ENCODE peak calls at places on chromosomes 12 and 14, in nine cellular contexts. I is heart right ventricle, C is left lung, O is SHP77, Y is GOT3, K is kidney tubule cell, Q is sciatic nerve, F is T-helper 2 cell, L is tibial nerve. N is an unnamed sample.

GRCh38 chr12:93714382-93714781 is 37.2 kb downstream of the CRADD start:
- DNase-seq in L (no peak), O (no peak), I (no peak), Y (no peak), C (no peak), Q (no peak), K (peak), F (no peak), N (no peak)

GRCh38 chr12:68792952-68793351 is 15.0 kb upstream of the MDM2 start:
- DNase-seq in F (no peak), I (no peak), L (no peak), O (no peak), Y (no peak), K (no peak), Q (no peak), C (no peak), N (no peak)

GRCh38 chr14:89504602-89505320 is 87.7 kb upstream of the FOXN3 start:
- DNase-seq in I (no peak), K (peak), C (no peak), O (no peak), Y (no peak), Q (no peak), F (no peak), L (no peak), N (peak)

GRCh38 chr14:50775357-50775756 is 55.6 kb downstream of the NIN start:
- DNase-seq in C (no peak), Q (no peak), K (peak), O (no peak), I (no peak), Y (no peak), L (no peak), F (no peak), N (no peak)

GRCh38 chr12:119850330-119850729 is 26.8 kb downstream of the CIT start:
- DNase-seq in K (no peak), O (no peak), C (no peak), F (no peak), Q (no peak), I (no peak), L (no peak), Y (no peak), N (no peak)

GRCh38 chr14:64806202-64806861 is 73.4 kb downstream of the SPTB start:
- DNase-seq in O (peak), I (no peak), Y (no peak), F (no peak), Q (no peak), L (no peak), C (no peak), K (peak), N (peak)

GRCh38 chr12:9702239-9702638 is 30.7 kb downstream of the CLECL1 start:
- DNase-seq in I (no peak), C (no peak), Q (no peak), F (peak), O (no peak), L (no peak), Y (no peak), K (no peak), N (no peak)

GRCh38 chr14:103198429-103199140 is 75.3 kb downstream of the TNFAIP2 start:
- DNase-seq in Y (no peak), I (no peak), K (peak), C (no peak), Q (peak), O (no peak), L (no peak), F (no peak), N (no peak)

GRCh38 chr12:30200864-30201263 is 417.1 kb upstream of the TMTC1 start:
- DNase-seq in L (no peak), C (no peak), K (no peak), I (no peak), O (no peak), Q (no peak), Y (no peak), F (no peak), N (no peak)